ENCODE peak calls at places on chromosome 19, in ten cellular contexts. K is stomach, V is suprapubic skin, S is endothelial cell of umbilical vein, B is HepG2, T is prostate gland, H is sigmoid colon, I is HCT116, E is upper lobe of left lung, A is breast epithelium. Z is an unnamed sample.

GRCh38 chr19:49827034-49827433 is 8.9 kb downstream of the MED25 start:
- DNase-seq in H (no peak), K (no peak), E (no peak), V (no peak), A (no peak), S (no peak), I (no peak), B (no peak), T (no peak), Z (no peak)

GRCh38 chr19:3098515-3099346 is 4.6 kb downstream of the GNA11 start:
- DNase-seq in B (no peak), V (peak; percentile 86), E (peak; percentile 87), H (peak; percentile 83), T (no peak), K (peak; percentile 70), A (no peak), I (no peak), S (peak; percentile 45), Z (no peak)

GRCh38 chr19:31511696-31512095 is 162.5 kb upstream of the TSHZ3 start:
- DNase-seq in H (no peak), T (no peak), K (no peak), E (no peak), A (no peak), B (no peak), V (peak; percentile 31), S (no peak), I (no peak), Z (peak; percentile 70)

GRCh38 chr19:10828981-10829821 is 6.8 kb downstream of the TMED1 start:
- DNase-seq in H (no peak), T (no peak), A (no peak), S (no peak), K (no peak), V (no peak), B (no peak), E (peak; percentile 73), I (no peak), Z (no peak)

GRCh38 chr19:18274303-18274775 is at the start of gene IQCN:
- DNase-seq in S (no peak), V (no peak), I (no peak), T (no peak), B (peak; percentile 62), E (peak; percentile 69), A (peak; percentile 61), K (peak; percentile 50), H (peak; percentile 80), Z (no peak)

GRCh38 chr19:35533201-35533821 is at the start of gene GAPDHS:
- DNase-seq in E (no peak), V (no peak), K (no peak), A (no peak), H (no peak), I (no peak), S (no peak), B (no peak), T (no peak), Z (no peak)

GRCh38 chr19:42252365-42253244 is 2.3 kb downstream of the ERF start:
- DNase-seq in S (no peak), T (no peak), V (no peak), E (no peak), H (peak; percentile 91), A (peak; percentile 79), K (no peak), B (no peak), I (no peak), Z (no peak)

GRCh38 chr19:13615890-13616289 is 109.6 kb upstream of the CACNA1A start:
- DNase-seq in B (no peak), E (no peak), A (no peak), T (no peak), S (no peak), K (no peak), V (no peak), I (no peak), H (no peak), Z (no peak)

GRCh38 chr19:4653793-4654436 is 14.6 kb downstream of the TNFAIP8L1 start:
- DNase-seq in V (no peak), K (no peak), H (no peak), B (no peak), I (no peak), S (no peak), A (no peak), T (no peak), E (peak; percentile 20), Z (no peak)

GRCh38 chr19:17226002-17226933 is at the start of gene OCEL1:
- DNase-seq in K (peak; percentile 99), H (peak; percentile 100), S (peak; percentile 98), A (peak; percentile 98), B (peak; percentile 95), I (peak; percentile 95), T (peak; percentile 99), E (peak; percentile 98), V (peak; percentile 100), Z (no peak)

GRCh38 chr19:32603961-32604360 is 23.0 kb downstream of the PDCD5 start:
- DNase-seq in S (no peak), E (no peak), T (no peak), V (no peak), B (no peak), H (no peak), I (no peak), K (no peak), A (no peak), Z (no peak)

DNA sequence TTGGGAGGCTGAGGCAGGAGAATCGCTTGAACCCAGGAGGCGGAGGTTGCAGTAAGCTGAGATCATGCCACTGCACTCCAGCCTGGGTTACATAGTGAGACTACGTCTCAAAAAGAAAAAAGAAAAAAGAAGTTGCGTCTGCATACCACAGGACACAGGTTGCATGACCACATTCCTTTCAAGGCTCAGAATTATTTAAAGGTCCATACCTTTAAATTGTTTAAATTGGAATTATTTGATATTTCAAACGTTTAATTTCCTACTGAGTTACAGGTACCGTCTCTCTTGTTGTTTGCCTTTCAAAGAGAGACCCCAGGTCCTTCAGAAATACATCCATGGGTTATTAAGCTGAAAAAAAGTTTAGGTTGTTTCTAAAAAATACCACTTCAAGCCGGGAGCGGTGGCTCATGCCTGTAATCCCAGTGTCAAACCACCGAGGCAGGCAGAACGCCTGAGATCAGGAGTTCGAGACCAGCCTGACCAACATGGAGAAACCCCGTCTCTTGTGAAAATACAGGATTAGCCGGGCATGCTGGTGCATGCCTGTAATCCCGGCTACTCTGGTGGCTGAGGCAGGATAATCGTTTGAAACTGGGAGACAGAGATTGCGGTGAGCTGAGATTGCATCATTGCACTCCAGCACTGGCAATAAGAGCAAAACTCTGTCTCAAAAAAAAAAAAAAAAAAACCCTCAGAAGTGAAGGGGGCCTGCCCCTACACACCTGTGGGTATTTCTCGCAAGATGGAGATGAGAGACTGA is 18.6 kb downstream of the ZNF816 start:
- DNase-seq in B (peak; percentile 28), T (peak; percentile 42), H (peak; percentile 4), I (no peak), A (peak; percentile 49), V (peak; percentile 38), S (no peak), E (no peak), K (no peak), Z (no peak)
- TF ChIP-seq POLR2AphosphoS5 in B (no peak), T (peak; percentile 36), H (no peak), I (no peak), A (no peak), V (no peak), S (no peak), E (no peak), K (no peak), Z (no peak)

GRCh38 chr19:46065486-46065885 is 24.7 kb upstream of the IGFL4 start:
- DNase-seq in A (peak; percentile 55), H (no peak), S (no peak), V (no peak), B (no peak), I (no peak), K (no peak), E (no peak), T (no peak), Z (no peak)

GRCh38 chr19:46069841-46070341 is 29.1 kb upstream of the IGFL4 start:
- DNase-seq in V (no peak), S (peak; percentile 89), A (no peak), E (no peak), I (no peak), H (no peak), K (no peak), T (no peak), B (peak; percentile 42), Z (no peak)

GRCh38 chr19:46067691-46068090 is 26.9 kb upstream of the IGFL4 start:
- DNase-seq in T (no peak), A (no peak), V (no peak), H (no peak), K (no peak), S (no peak), B (no peak), E (no peak), I (no peak), Z (no peak)

GRCh38 chr19:46073268-46073922 is 32.6 kb upstream of the IGFL4 start:
- DNase-seq in E (no peak), B (no peak), I (no peak), S (no peak), A (no peak), K (no peak), H (no peak), V (no peak), T (no peak), Z (no peak)

DNA sequence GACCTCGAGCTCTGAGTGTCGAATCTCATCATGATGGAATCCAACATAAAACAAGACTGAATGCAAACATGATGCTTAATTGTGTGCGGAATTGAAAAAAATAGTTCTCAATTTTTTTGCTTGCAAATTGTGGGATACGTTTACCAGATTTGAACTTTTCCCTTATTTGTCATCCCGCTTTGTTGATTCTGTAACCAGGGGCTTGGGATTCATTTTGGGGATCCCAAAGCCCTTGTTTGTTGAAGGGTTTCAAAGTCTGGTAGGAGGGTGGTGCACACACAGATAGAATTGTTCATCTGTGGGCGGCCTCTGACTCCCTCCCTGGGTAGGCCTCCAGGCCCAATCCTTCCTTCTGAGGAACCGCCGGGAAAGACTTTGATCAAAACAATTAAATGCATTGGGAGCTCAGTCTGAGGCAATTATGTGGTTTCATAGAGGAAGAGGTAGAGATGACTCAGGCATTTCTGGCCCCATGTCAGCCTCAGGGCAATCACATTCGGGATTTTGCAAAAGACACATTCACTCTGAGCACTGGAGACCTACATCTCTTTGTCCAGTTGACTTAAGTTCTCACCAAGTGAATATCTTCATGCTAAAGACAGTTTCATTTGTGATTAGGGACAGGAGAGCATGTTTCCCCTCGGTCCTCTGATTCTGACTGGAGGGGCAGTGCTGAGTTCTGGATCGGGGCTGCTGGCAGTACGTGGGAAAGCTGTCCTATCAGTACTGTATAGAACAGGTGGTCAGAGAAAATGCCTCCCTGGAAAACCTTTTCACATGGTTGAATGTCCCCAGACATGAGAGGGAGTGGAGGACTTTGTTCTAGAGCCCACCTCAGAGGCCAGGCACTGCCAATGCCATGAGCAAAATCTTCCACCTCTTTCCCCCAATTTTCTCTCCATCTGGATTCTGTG is 27.8 kb upstream of the IGFL4 start:
- DNase-seq in E (no peak), H (no peak), A (peak; percentile 64), T (no peak), S (peak; percentile 79), K (no peak), V (no peak), I (peak; percentile 89), B (peak; percentile 92), Z (no peak)
- H3K27ac ChIP-seq in E (no peak overlapping the region), H (no peak overlapping the region), A (no peak overlapping the region), T (no peak overlapping the region), S (peak overlapping the region; percentile 28), K (no peak overlapping the region), V (no peak overlapping the region), I (no peak overlapping the region), B (peak overlapping the region; percentile 64), Z (no peak overlapping the region)

GRCh38 chr19:55081773-55082022 is 6.0 kb downstream of the EPS8L1 start:
- DNase-seq in I (no peak), K (no peak), B (no peak), A (no peak), V (no peak), S (no peak), E (no peak), H (no peak), T (no peak), Z (no peak)
- TF ChIP-seq POLR2A in I (no peak), K (no peak), B (no peak), A (no peak), V (no peak), S (no peak), E (no peak), H (no peak), T (no peak), Z (no peak)

GRCh38 chr19:7706188-7706530 is 4.2 kb upstream of the FCER2 start:
- DNase-seq in K (no peak), T (no peak), B (no peak), A (no peak), E (no peak), H (no peak), V (no peak), S (no peak), I (no peak), Z (no peak)
- TF ChIP-seq POLR2AphosphoS5 in K (no peak), T (no peak), B (no peak), A (no peak), E (no peak), H (no peak), V (no peak), S (no peak), I (no peak), Z (no peak)

Z was measured in vagina.